ENCODE peak calls at places on chromosomes 6 and 20, in ten cellular contexts. One of them, this sample, is unnamed.

GRCh38 chr6:34531580-34532201 is 24.4 kb downstream of the SPDEF start:
- DNase-seq in mucosa of gallbladder: no peak
- DNase-seq in OCI-LY7: peak; percentile 49
- DNase-seq in A673: peak; percentile 37
- DNase-seq in activated CD8-positive, alpha-beta memory T cell treated with anti-CD3 and anti-CD28 coated beads for 4 hours: peak; percentile 1
- DNase-seq in iris pigment epithelial cell: peak; percentile 87
- DNase-seq in astrocyte of the spinal cord: peak; percentile 89
- DNase-seq in astrocyte: peak; percentile 77
- DNase-seq in amniotic epithelial cell: no peak
- DNase-seq in osteocyte: no peak
- DNase-seq in this sample: no peak

GRCh38 chr6:43644940-43645612 is at the start of gene RSPH9:
- DNase-seq in mucosa of gallbladder: peak; percentile 49
- DNase-seq in OCI-LY7: no peak
- DNase-seq in A673: peak; percentile 61
- DNase-seq in activated CD8-positive, alpha-beta memory T cell treated with anti-CD3 and anti-CD28 coated beads for 4 hours: no peak
- DNase-seq in iris pigment epithelial cell: peak; percentile 85
- DNase-seq in astrocyte of the spinal cord: peak; percentile 78
- DNase-seq in astrocyte: peak; percentile 55
- DNase-seq in amniotic epithelial cell: peak; percentile 71
- DNase-seq in osteocyte: no peak
- DNase-seq in this sample: no peak

GRCh38 chr6:114167583-114168576 is 174.9 kb downstream of the HS3ST5 start:
- DNase-seq in mucosa of gallbladder: no peak
- DNase-seq in OCI-LY7: no peak
- DNase-seq in A673: no peak
- DNase-seq in activated CD8-positive, alpha-beta memory T cell treated with anti-CD3 and anti-CD28 coated beads for 4 hours: no peak
- DNase-seq in iris pigment epithelial cell: no peak
- DNase-seq in astrocyte of the spinal cord: no peak
- DNase-seq in astrocyte: no peak
- DNase-seq in amniotic epithelial cell: no peak
- DNase-seq in osteocyte: no peak
- DNase-seq in this sample: no peak

GRCh38 chr6:9632026-9632425 is 782.8 kb downstream of the TFAP2A start:
- DNase-seq in mucosa of gallbladder: no peak
- DNase-seq in OCI-LY7: no peak
- DNase-seq in A673: no peak
- DNase-seq in activated CD8-positive, alpha-beta memory T cell treated with anti-CD3 and anti-CD28 coated beads for 4 hours: no peak
- DNase-seq in iris pigment epithelial cell: no peak
- DNase-seq in astrocyte of the spinal cord: no peak
- DNase-seq in astrocyte: no peak
- DNase-seq in amniotic epithelial cell: no peak
- DNase-seq in osteocyte: no peak
- DNase-seq in this sample: no peak

GRCh38 chr6:56381852-56382251 is 134.5 kb upstream of the COL21A1 start:
- DNase-seq in mucosa of gallbladder: no peak
- DNase-seq in OCI-LY7: no peak
- DNase-seq in A673: peak; percentile 26
- DNase-seq in activated CD8-positive, alpha-beta memory T cell treated with anti-CD3 and anti-CD28 coated beads for 4 hours: no peak
- DNase-seq in iris pigment epithelial cell: no peak
- DNase-seq in astrocyte of the spinal cord: no peak
- DNase-seq in astrocyte: peak; percentile 57
- DNase-seq in amniotic epithelial cell: no peak
- DNase-seq in osteocyte: no peak
- DNase-seq in this sample: no peak

GRCh38 chr6:169859401-169859977 is 108.1 kb downstream of the ERMARD start:
- DNase-seq in mucosa of gallbladder: peak; percentile 1
- DNase-seq in OCI-LY7: no peak
- DNase-seq in A673: no peak
- DNase-seq in activated CD8-positive, alpha-beta memory T cell treated with anti-CD3 and anti-CD28 coated beads for 4 hours: no peak
- DNase-seq in iris pigment epithelial cell: no peak
- DNase-seq in astrocyte of the spinal cord: no peak
- DNase-seq in astrocyte: no peak
- DNase-seq in amniotic epithelial cell: no peak
- DNase-seq in osteocyte: peak; percentile 66
- DNase-seq in this sample: no peak

GRCh38 chr6:74549746-74550145 is 656.1 kb downstream of the COL12A1 start:
- DNase-seq in mucosa of gallbladder: no peak
- DNase-seq in OCI-LY7: no peak
- DNase-seq in A673: no peak
- DNase-seq in activated CD8-positive, alpha-beta memory T cell treated with anti-CD3 and anti-CD28 coated beads for 4 hours: no peak
- DNase-seq in iris pigment epithelial cell: no peak
- DNase-seq in astrocyte of the spinal cord: no peak
- DNase-seq in astrocyte: no peak
- DNase-seq in amniotic epithelial cell: no peak
- DNase-seq in osteocyte: no peak
- DNase-seq in this sample: no peak

GRCh38 chr20:24778585-24779031 is 170.5 kb upstream of the CST7 start:
- DNase-seq in mucosa of gallbladder: peak; percentile 47
- DNase-seq in OCI-LY7: no peak
- DNase-seq in A673: no peak
- DNase-seq in activated CD8-positive, alpha-beta memory T cell treated with anti-CD3 and anti-CD28 coated beads for 4 hours: no peak
- DNase-seq in iris pigment epithelial cell: no peak
- DNase-seq in astrocyte of the spinal cord: no peak
- DNase-seq in astrocyte: no peak
- DNase-seq in amniotic epithelial cell: no peak
- DNase-seq in osteocyte: peak; percentile 83
- DNase-seq in this sample: no peak

GRCh38 chr6:158825951-158826306 is 6.8 kb upstream of the EZR start:
- DNase-seq in mucosa of gallbladder: no peak
- DNase-seq in OCI-LY7: no peak
- DNase-seq in A673: no peak
- DNase-seq in activated CD8-positive, alpha-beta memory T cell treated with anti-CD3 and anti-CD28 coated beads for 4 hours: no peak
- DNase-seq in iris pigment epithelial cell: peak; percentile 60
- DNase-seq in astrocyte of the spinal cord: no peak
- DNase-seq in astrocyte: no peak
- DNase-seq in amniotic epithelial cell: peak; percentile 71
- DNase-seq in osteocyte: no peak
- DNase-seq in this sample: no peak

GRCh38 chr20:17437251-17437650 is 93.9 kb downstream of the BFSP1 start:
- DNase-seq in mucosa of gallbladder: no peak
- DNase-seq in OCI-LY7: no peak
- DNase-seq in A673: no peak
- DNase-seq in activated CD8-positive, alpha-beta memory T cell treated with anti-CD3 and anti-CD28 coated beads for 4 hours: no peak
- DNase-seq in iris pigment epithelial cell: no peak
- DNase-seq in astrocyte of the spinal cord: no peak
- DNase-seq in astrocyte: no peak
- DNase-seq in amniotic epithelial cell: no peak
- DNase-seq in osteocyte: no peak
- DNase-seq in this sample: no peak

GRCh38 chr6:157551041-157551832 is 170.2 kb downstream of the ZDHHC14 start:
- DNase-seq in mucosa of gallbladder: no peak
- DNase-seq in OCI-LY7: no peak
- DNase-seq in A673: no peak
- DNase-seq in activated CD8-positive, alpha-beta memory T cell treated with anti-CD3 and anti-CD28 coated beads for 4 hours: no peak
- DNase-seq in iris pigment epithelial cell: no peak
- DNase-seq in astrocyte of the spinal cord: no peak
- DNase-seq in astrocyte: no peak
- DNase-seq in amniotic epithelial cell: no peak
- DNase-seq in osteocyte: peak; percentile 63
- DNase-seq in this sample: peak; percentile 10

GRCh38 chr6:114764866-114765265 is 422.0 kb upstream of the HS3ST5 start:
- DNase-seq in mucosa of gallbladder: no peak
- DNase-seq in OCI-LY7: no peak
- DNase-seq in A673: no peak
- DNase-seq in activated CD8-positive, alpha-beta memory T cell treated with anti-CD3 and anti-CD28 coated beads for 4 hours: no peak
- DNase-seq in iris pigment epithelial cell: no peak
- DNase-seq in astrocyte of the spinal cord: no peak
- DNase-seq in astrocyte: no peak
- DNase-seq in amniotic epithelial cell: no peak
- DNase-seq in osteocyte: no peak
- DNase-seq in this sample: no peak

GRCh38 chr20:53260168-53260567 is 288.0 kb downstream of the TSHZ2 start:
- DNase-seq in mucosa of gallbladder: no peak
- DNase-seq in OCI-LY7: no peak
- DNase-seq in A673: no peak
- DNase-seq in activated CD8-positive, alpha-beta memory T cell treated with anti-CD3 and anti-CD28 coated beads for 4 hours: no peak
- DNase-seq in iris pigment epithelial cell: no peak
- DNase-seq in astrocyte of the spinal cord: no peak
- DNase-seq in astrocyte: no peak
- DNase-seq in amniotic epithelial cell: no peak
- DNase-seq in osteocyte: no peak
- DNase-seq in this sample: no peak

GRCh38 chr6:12034831-12035230 is 22.7 kb downstream of the HIVEP1 start:
- DNase-seq in mucosa of gallbladder: no peak
- DNase-seq in OCI-LY7: no peak
- DNase-seq in A673: no peak
- DNase-seq in activated CD8-positive, alpha-beta memory T cell treated with anti-CD3 and anti-CD28 coated beads for 4 hours: no peak
- DNase-seq in iris pigment epithelial cell: no peak
- DNase-seq in astrocyte of the spinal cord: no peak
- DNase-seq in astrocyte: no peak
- DNase-seq in amniotic epithelial cell: no peak
- DNase-seq in osteocyte: no peak
- DNase-seq in this sample: peak; percentile 7

GRCh38 chr20:610130-611046 is at the start of gene TCF15:
- DNase-seq in mucosa of gallbladder: no peak
- DNase-seq in OCI-LY7: no peak
- DNase-seq in A673: peak; percentile 45
- DNase-seq in activated CD8-positive, alpha-beta memory T cell treated with anti-CD3 and anti-CD28 coated beads for 4 hours: no peak
- DNase-seq in iris pigment epithelial cell: peak; percentile 14
- DNase-seq in astrocyte of the spinal cord: peak; percentile 1
- DNase-seq in astrocyte: no peak
- DNase-seq in amniotic epithelial cell: peak; percentile 5
- DNase-seq in osteocyte: no peak
- DNase-seq in this sample: no peak

GRCh38 chr6:10411915-10412164 is 3.0 kb downstream of the TFAP2A start:
- DNase-seq in mucosa of gallbladder: no peak
- DNase-seq in OCI-LY7: no peak
- DNase-seq in A673: no peak
- DNase-seq in activated CD8-positive, alpha-beta memory T cell treated with anti-CD3 and anti-CD28 coated beads for 4 hours: no peak
- DNase-seq in iris pigment epithelial cell: no peak
- DNase-seq in astrocyte of the spinal cord: no peak
- DNase-seq in astrocyte: no peak
- DNase-seq in amniotic epithelial cell: peak; percentile 40
- DNase-seq in osteocyte: no peak
- DNase-seq in this sample: no peak

GRCh38 chr6:10809098-10809497 is 29.2 kb downstream of the MAK start:
- DNase-seq in mucosa of gallbladder: no peak
- DNase-seq in OCI-LY7: no peak
- DNase-seq in A673: no peak
- DNase-seq in activated CD8-positive, alpha-beta memory T cell treated with anti-CD3 and anti-CD28 coated beads for 4 hours: no peak
- DNase-seq in iris pigment epithelial cell: no peak
- DNase-seq in astrocyte of the spinal cord: no peak
- DNase-seq in astrocyte: no peak
- DNase-seq in amniotic epithelial cell: peak; percentile 53
- DNase-seq in osteocyte: no peak
- DNase-seq in this sample: peak; percentile 64

GRCh38 chr20:64209148-64209547 is 44.9 kb downstream of the MYT1 start:
- DNase-seq in mucosa of gallbladder: no peak
- DNase-seq in OCI-LY7: no peak
- DNase-seq in A673: no peak
- DNase-seq in activated CD8-positive, alpha-beta memory T cell treated with anti-CD3 and anti-CD28 coated beads for 4 hours: no peak
- DNase-seq in iris pigment epithelial cell: no peak
- DNase-seq in astrocyte of the spinal cord: no peak
- DNase-seq in astrocyte: no peak
- DNase-seq in amniotic epithelial cell: no peak
- DNase-seq in osteocyte: no peak
- DNase-seq in this sample: no peak

GRCh38 chr6:167350322-167350721 is 25.4 kb downstream of the TTLL2 start:
- DNase-seq in mucosa of gallbladder: no peak
- DNase-seq in OCI-LY7: no peak
- DNase-seq in A673: no peak
- DNase-seq in activated CD8-positive, alpha-beta memory T cell treated with anti-CD3 and anti-CD28 coated beads for 4 hours: no peak
- DNase-seq in iris pigment epithelial cell: no peak
- DNase-seq in astrocyte of the spinal cord: no peak
- DNase-seq in astrocyte: no peak
- DNase-seq in amniotic epithelial cell: no peak
- DNase-seq in osteocyte: peak; percentile 54
- DNase-seq in this sample: no peak

GRCh38 chr6:16766043-16766521 is 4.8 kb upstream of the ATXN1 start:
- DNase-seq in mucosa of gallbladder: no peak
- DNase-seq in OCI-LY7: no peak
- DNase-seq in A673: no peak
- DNase-seq in activated CD8-positive, alpha-beta memory T cell treated with anti-CD3 and anti-CD28 coated beads for 4 hours: no peak
- DNase-seq in iris pigment epithelial cell: peak; percentile 77
- DNase-seq in astrocyte of the spinal cord: peak; percentile 89
- DNase-seq in astrocyte: peak; percentile 97
- DNase-seq in amniotic epithelial cell: peak; percentile 55
- DNase-seq in osteocyte: no peak
- DNase-seq in this sample: peak; percentile 34

GRCh38 chr6:84141506-84141905 is 85.9 kb downstream of the CEP162 start:
- DNase-seq in mucosa of gallbladder: no peak
- DNase-seq in OCI-LY7: no peak
- DNase-seq in A673: no peak
- DNase-seq in activated CD8-positive, alpha-beta memory T cell treated with anti-CD3 and anti-CD28 coated beads for 4 hours: no peak
- DNase-seq in iris pigment epithelial cell: no peak
- DNase-seq in astrocyte of the spinal cord: no peak
- DNase-seq in astrocyte: no peak
- DNase-seq in amniotic epithelial cell: no peak
- DNase-seq in osteocyte: no peak
- DNase-seq in this sample: no peak

GRCh38 chr6:47631248-47632196 is 66.9 kb upstream of the ADGRF4 start:
- DNase-seq in mucosa of gallbladder: no peak
- DNase-seq in OCI-LY7: peak; percentile 72
- DNase-seq in A673: peak; percentile 77
- DNase-seq in activated CD8-positive, alpha-beta memory T cell treated with anti-CD3 and anti-CD28 coated beads for 4 hours: no peak
- DNase-seq in iris pigment epithelial cell: peak; percentile 42
- DNase-seq in astrocyte of the spinal cord: peak; percentile 64
- DNase-seq in astrocyte: peak; percentile 30
- DNase-seq in amniotic epithelial cell: peak; percentile 56
- DNase-seq in osteocyte: no peak
- DNase-seq in this sample: no peak

GRCh38 chr20:45037050-45037449 is 63.9 kb downstream of the KCNS1 start:
- DNase-seq in mucosa of gallbladder: no peak
- DNase-seq in OCI-LY7: no peak
- DNase-seq in A673: no peak
- DNase-seq in activated CD8-positive, alpha-beta memory T cell treated with anti-CD3 and anti-CD28 coated beads for 4 hours: no peak
- DNase-seq in iris pigment epithelial cell: peak; percentile 85
- DNase-seq in astrocyte of the spinal cord: peak; percentile 58
- DNase-seq in astrocyte: peak; percentile 74
- DNase-seq in amniotic epithelial cell: peak; percentile 53
- DNase-seq in osteocyte: no peak
- DNase-seq in this sample: peak; percentile 67

GRCh38 chr20:46027245-46027853 is 1.7 kb upstream of the SLC12A5 start:
- DNase-seq in mucosa of gallbladder: peak; percentile 42
- DNase-seq in OCI-LY7: peak; percentile 49
- DNase-seq in A673: peak; percentile 74
- DNase-seq in activated CD8-positive, alpha-beta memory T cell treated with anti-CD3 and anti-CD28 coated beads for 4 hours: no peak
- DNase-seq in iris pigment epithelial cell: peak; percentile 60
- DNase-seq in astrocyte of the spinal cord: peak; percentile 63
- DNase-seq in astrocyte: peak; percentile 36
- DNase-seq in amniotic epithelial cell: peak; percentile 59
- DNase-seq in osteocyte: no peak
- DNase-seq in this sample: peak; percentile 33

GRCh38 chr20:24163501-24163900 is 174.9 kb upstream of the GGTLC1 start:
- DNase-seq in mucosa of gallbladder: no peak
- DNase-seq in OCI-LY7: no peak
- DNase-seq in A673: no peak
- DNase-seq in activated CD8-positive, alpha-beta memory T cell treated with anti-CD3 and anti-CD28 coated beads for 4 hours: no peak
- DNase-seq in iris pigment epithelial cell: peak; percentile 3
- DNase-seq in astrocyte of the spinal cord: peak; percentile 10
- DNase-seq in astrocyte: no peak
- DNase-seq in amniotic epithelial cell: no peak
- DNase-seq in osteocyte: no peak
- DNase-seq in this sample: no peak

GRCh38 chr6:46098678-46099077 is 31.1 kb upstream of the ENPP4 start:
- DNase-seq in mucosa of gallbladder: peak; percentile 70
- DNase-seq in OCI-LY7: no peak
- DNase-seq in A673: no peak
- DNase-seq in activated CD8-positive, alpha-beta memory T cell treated with anti-CD3 and anti-CD28 coated beads for 4 hours: no peak
- DNase-seq in iris pigment epithelial cell: no peak
- DNase-seq in astrocyte of the spinal cord: no peak
- DNase-seq in astrocyte: no peak
- DNase-seq in amniotic epithelial cell: no peak
- DNase-seq in osteocyte: no peak
- DNase-seq in this sample: no peak

GRCh38 chr20:50245561-50246366 is 55.1 kb downstream of the CEBPB start:
- DNase-seq in mucosa of gallbladder: no peak
- DNase-seq in OCI-LY7: no peak
- DNase-seq in A673: peak; percentile 48
- DNase-seq in activated CD8-positive, alpha-beta memory T cell treated with anti-CD3 and anti-CD28 coated beads for 4 hours: no peak
- DNase-seq in iris pigment epithelial cell: peak; percentile 68
- DNase-seq in astrocyte of the spinal cord: peak; percentile 51
- DNase-seq in astrocyte: peak; percentile 55
- DNase-seq in amniotic epithelial cell: peak; percentile 77
- DNase-seq in osteocyte: no peak
- DNase-seq in this sample: peak; percentile 77

GRCh38 chr20:52083627-52084232 is 107.8 kb downstream of the ZFP64 start:
- DNase-seq in mucosa of gallbladder: peak; percentile 42
- DNase-seq in OCI-LY7: peak; percentile 64
- DNase-seq in A673: peak; percentile 86
- DNase-seq in activated CD8-positive, alpha-beta memory T cell treated with anti-CD3 and anti-CD28 coated beads for 4 hours: no peak
- DNase-seq in iris pigment epithelial cell: peak; percentile 73
- DNase-seq in astrocyte of the spinal cord: peak; percentile 74
- DNase-seq in astrocyte: peak; percentile 34
- DNase-seq in amniotic epithelial cell: peak; percentile 66
- DNase-seq in osteocyte: no peak
- DNase-seq in this sample: peak; percentile 19